ENCODE peak calls at places on chromosomes 13 and 19, in five cellular contexts. V, S, P, M and T are unnamed samples.

GRCh38 chr19:2492870-2493269 is 16.9 kb downstream of the GADD45B start:
- DNase-seq in S (no peak), P (no peak), V (no peak), M (no peak), T (peak)

GRCh38 chr19:52687658-52688057 is 47.2 kb downstream of the ZNF611 start:
- DNase-seq in V (no peak), P (no peak), S (no peak), M (no peak), T (no peak)

GRCh38 chr13:19959141-19959830 is 759 bp downstream of the ZMYM2 start:
- DNase-seq in P (peak), M (peak), S (peak), V (peak), T (peak)

GRCh38 chr19:14632286-14632685 is 42.4 kb downstream of the ADGRE3 start:
- DNase-seq in M (no peak), P (peak), V (no peak), S (peak), T (no peak)

GRCh38 chr19:4063369-4064072 is 3.2 kb downstream of the ZBTB7A start:
- DNase-seq in S (peak), V (no peak), P (peak), M (no peak), T (no peak)

GRCh38 chr19:33426621-33427475 is 53.3 kb downstream of the CEBPG start:
- DNase-seq in S (no peak), P (no peak), M (peak), V (no peak), T (no peak)

GRCh38 chr19:19098084-19098702 is 34.4 kb downstream of the SLC25A42 start:
- DNase-seq in P (no peak), S (no peak), V (no peak), M (no peak), T (no peak)

GRCh38 chr19:19539738-19540703 is 2.0 kb downstream of the CILP2 start:
- DNase-seq in S (peak), P (peak), V (peak), M (peak), T (no peak)